ENCODE peak calls at places on chromosomes 2 and 18, in five cellular contexts. A is astrocyte of the spinal cord, R is germinal center, D is AML-193, V is NCI-H510A treated with DMSO at 0.1 percent for 48 hours. P is an unnamed sample.

GRCh38 chr2:158688722-158689121 is 106.4 kb upstream of the DAPL1 start:
- DNase-seq in A (peak), R (no peak), D (no peak), V (no peak), P (no peak)

GRCh38 chr2:70977605-70978205 is 725 bp upstream of the ANKRD53 start:
- DNase-seq in A (peak), R (no peak), D (no peak), V (peak), P (peak)

GRCh38 chr2:228657807-228658402 is 476.4 kb upstream of the SPHKAP start:
- DNase-seq in A (peak), R (no peak), D (no peak), V (peak), P (no peak)

GRCh38 chr18:78579854-78580577 is 399.6 kb upstream of the SALL3 start:
- DNase-seq in A (no peak), R (no peak), D (no peak), V (no peak), P (no peak)

GRCh38 chr2:148999451-148999891 is 39.0 kb upstream of the LYPD6B start:
- DNase-seq in A (no peak), R (no peak), D (no peak), V (no peak), P (no peak)

GRCh38 chr2:230552181-230552580 is 136.2 kb downstream of the SP100 start:
- DNase-seq in A (no peak), R (no peak), D (no peak), V (no peak), P (no peak)

GRCh38 chr2:239357954-239358754 is 42.7 kb downstream of the HDAC4 start:
- DNase-seq in A (peak), R (no peak), D (no peak), V (peak), P (no peak)

GRCh38 chr2:120600786-120601185 is 134.9 kb upstream of the GLI2 start:
- DNase-seq in A (no peak), R (no peak), D (no peak), V (no peak), P (no peak)

GRCh38 chr2:168155680-168156079 is 91.7 kb downstream of the STK39 start:
- DNase-seq in A (no peak), R (no peak), D (no peak), V (no peak), P (no peak)

GRCh38 chr2:49687873-49688272 is 533.6 kb upstream of the FSHR start:
- DNase-seq in A (peak), R (no peak), D (no peak), V (peak), P (no peak)

GRCh38 chr2:97702731-97703470 is 10.5 kb upstream of the ZAP70 start:
- DNase-seq in A (no peak), R (no peak), D (no peak), V (no peak), P (no peak)

GRCh38 chr18:79970419-79971133 is 6.1 kb downstream of the HSBP1L1 start:
- DNase-seq in A (no peak), R (no peak), D (no peak), V (no peak), P (no peak)

GRCh38 chr2:1024981-1025380 is 74.3 kb downstream of the SNTG2 start:
- DNase-seq in A (peak), R (no peak), D (no peak), V (peak), P (no peak)

GRCh38 chr2:238260879-238261278 is 21.0 kb upstream of the HES6 start:
- DNase-seq in A (peak), R (no peak), D (no peak), V (no peak), P (peak)

GRCh38 chr2:237486819-237487448 is at the start of gene MLPH:
- DNase-seq in A (peak), R (no peak), D (no peak), V (peak), P (peak)

GRCh38 chr2:172173307-172173706 is 70.6 kb upstream of the DLX2 start:
- DNase-seq in A (no peak), R (no peak), D (no peak), V (no peak), P (no peak)

GRCh38 chr2:69917854-69918253 is 2.9 kb downstream of the MXD1 start:
- DNase-seq in A (peak), R (no peak), D (peak), V (no peak), P (no peak)

P was measured in testis.